ENCODE peak calls at places on chromosomes 4 and X, in eight cellular contexts. One of them, this sample, is unnamed.

GRCh38 chrX:125826080-125826479 is 340.0 kb downstream of the DCAF12L2 start:
- DNase-seq in GM20000: no peak
- DNase-seq in AG09319: no peak
- DNase-seq in fibroblast of mammary gland: no peak
- DNase-seq in tibial nerve: no peak
- DNase-seq in progenitor cell of endocrine pancreas: no peak
- DNase-seq in GM10248: no peak
- DNase-seq in Calu3: no peak
- DNase-seq in this sample: no peak

GRCh38 chrX:2892816-2893215 is 36.3 kb downstream of the ARSD start:
- DNase-seq in GM20000: no peak
- DNase-seq in AG09319: no peak
- DNase-seq in fibroblast of mammary gland: no peak
- DNase-seq in tibial nerve: no peak
- DNase-seq in progenitor cell of endocrine pancreas: no peak
- DNase-seq in GM10248: no peak
- DNase-seq in Calu3: no peak
- DNase-seq in this sample: no peak

GRCh38 chr4:120658772-120659171 is 263.8 kb downstream of the PRDM5 start:
- DNase-seq in GM20000: no peak
- DNase-seq in AG09319: no peak
- DNase-seq in fibroblast of mammary gland: no peak
- DNase-seq in tibial nerve: no peak
- DNase-seq in progenitor cell of endocrine pancreas: no peak
- DNase-seq in GM10248: no peak
- DNase-seq in Calu3: no peak
- DNase-seq in this sample: no peak

GRCh38 chr4:37865450-37865849 is 25.4 kb upstream of the TBC1D1 start:
- DNase-seq in GM20000: no peak
- DNase-seq in AG09319: no peak
- DNase-seq in fibroblast of mammary gland: no peak
- DNase-seq in tibial nerve: no peak
- DNase-seq in progenitor cell of endocrine pancreas: no peak
- DNase-seq in GM10248: no peak
- DNase-seq in Calu3: no peak
- DNase-seq in this sample: no peak

GRCh38 chrX:141467442-141467841 is 117.1 kb downstream of the SPANXA1 start:
- DNase-seq in GM20000: no peak
- DNase-seq in AG09319: no peak
- DNase-seq in fibroblast of mammary gland: peak
- DNase-seq in tibial nerve: no peak
- DNase-seq in progenitor cell of endocrine pancreas: no peak
- DNase-seq in GM10248: no peak
- DNase-seq in Calu3: no peak
- DNase-seq in this sample: no peak

GRCh38 chrX:133414399-133415275 is 652 bp downstream of the GPC4 start:
- DNase-seq in GM20000: peak
- DNase-seq in AG09319: no peak
- DNase-seq in fibroblast of mammary gland: peak
- DNase-seq in tibial nerve: no peak
- DNase-seq in progenitor cell of endocrine pancreas: peak
- DNase-seq in GM10248: no peak
- DNase-seq in Calu3: peak
- DNase-seq in this sample: no peak

GRCh38 chr4:72312032-72312650 is 256.9 kb downstream of the ADAMTS3 start:
- DNase-seq in GM20000: no peak
- DNase-seq in AG09319: peak
- DNase-seq in fibroblast of mammary gland: peak
- DNase-seq in tibial nerve: peak
- DNase-seq in progenitor cell of endocrine pancreas: no peak
- DNase-seq in GM10248: no peak
- DNase-seq in Calu3: peak
- DNase-seq in this sample: peak

GRCh38 chrX:129748265-129748664 is 9.5 kb downstream of the XPNPEP2 start:
- DNase-seq in GM20000: no peak
- DNase-seq in AG09319: peak
- DNase-seq in fibroblast of mammary gland: peak
- DNase-seq in tibial nerve: peak
- DNase-seq in progenitor cell of endocrine pancreas: no peak
- DNase-seq in GM10248: no peak
- DNase-seq in Calu3: no peak
- DNase-seq in this sample: no peak

GRCh38 chr4:158172558-158173258 is at the start of gene GASK1B:
- DNase-seq in GM20000: peak
- DNase-seq in AG09319: peak
- DNase-seq in fibroblast of mammary gland: peak
- DNase-seq in tibial nerve: peak
- DNase-seq in progenitor cell of endocrine pancreas: no peak
- DNase-seq in GM10248: peak
- DNase-seq in Calu3: peak
- DNase-seq in this sample: peak

GRCh38 chr4:165560941-165561340 is 182.1 kb downstream of the CPE start:
- DNase-seq in GM20000: no peak
- DNase-seq in AG09319: no peak
- DNase-seq in fibroblast of mammary gland: peak
- DNase-seq in tibial nerve: no peak
- DNase-seq in progenitor cell of endocrine pancreas: no peak
- DNase-seq in GM10248: no peak
- DNase-seq in Calu3: no peak
- DNase-seq in this sample: no peak

GRCh38 chr4:98627883-98628282 is 30.5 kb downstream of the TSPAN5 start:
- DNase-seq in GM20000: no peak
- DNase-seq in AG09319: no peak
- DNase-seq in fibroblast of mammary gland: peak
- DNase-seq in tibial nerve: no peak
- DNase-seq in progenitor cell of endocrine pancreas: no peak
- DNase-seq in GM10248: no peak
- DNase-seq in Calu3: no peak
- DNase-seq in this sample: no peak

GRCh38 chr4:7210818-7211217 is 18.5 kb downstream of the SORCS2 start:
- DNase-seq in GM20000: no peak
- DNase-seq in AG09319: peak
- DNase-seq in fibroblast of mammary gland: peak
- DNase-seq in tibial nerve: no peak
- DNase-seq in progenitor cell of endocrine pancreas: no peak
- DNase-seq in GM10248: no peak
- DNase-seq in Calu3: no peak
- DNase-seq in this sample: no peak

GRCh38 chr4:48578132-48578964 is 88.3 kb downstream of the ZAR1 start:
- DNase-seq in GM20000: peak
- DNase-seq in AG09319: peak
- DNase-seq in fibroblast of mammary gland: peak
- DNase-seq in tibial nerve: peak
- DNase-seq in progenitor cell of endocrine pancreas: peak
- DNase-seq in GM10248: peak
- DNase-seq in Calu3: peak
- DNase-seq in this sample: peak

GRCh38 chr4:54539500-54540029 is 118.2 kb upstream of the KIT start:
- DNase-seq in GM20000: no peak
- DNase-seq in AG09319: no peak
- DNase-seq in fibroblast of mammary gland: peak
- DNase-seq in tibial nerve: no peak
- DNase-seq in progenitor cell of endocrine pancreas: peak
- DNase-seq in GM10248: peak
- DNase-seq in Calu3: peak
- DNase-seq in this sample: peak

GRCh38 chr4:6781561-6781960 is 966 bp upstream of the KIAA0232 start:
- DNase-seq in GM20000: no peak
- DNase-seq in AG09319: no peak
- DNase-seq in fibroblast of mammary gland: no peak
- DNase-seq in tibial nerve: no peak
- DNase-seq in progenitor cell of endocrine pancreas: no peak
- DNase-seq in GM10248: no peak
- DNase-seq in Calu3: no peak
- DNase-seq in this sample: no peak

GRCh38 chrX:31459361-31459760 is 387.5 kb upstream of the FTHL17 start:
- DNase-seq in GM20000: no peak
- DNase-seq in AG09319: no peak
- DNase-seq in fibroblast of mammary gland: peak
- DNase-seq in tibial nerve: no peak
- DNase-seq in progenitor cell of endocrine pancreas: no peak
- DNase-seq in GM10248: no peak
- DNase-seq in Calu3: no peak
- DNase-seq in this sample: no peak

GRCh38 chr4:173205656-173206055 is 37.0 kb downstream of the GALNT7 start:
- DNase-seq in GM20000: no peak
- DNase-seq in AG09319: no peak
- DNase-seq in fibroblast of mammary gland: no peak
- DNase-seq in tibial nerve: no peak
- DNase-seq in progenitor cell of endocrine pancreas: no peak
- DNase-seq in GM10248: no peak
- DNase-seq in Calu3: no peak
- DNase-seq in this sample: no peak

GRCh38 chr4:5940470-5941203 is 47.8 kb upstream of the CRMP1 start:
- DNase-seq in GM20000: no peak
- DNase-seq in AG09319: no peak
- DNase-seq in fibroblast of mammary gland: peak
- DNase-seq in tibial nerve: no peak
- DNase-seq in progenitor cell of endocrine pancreas: peak
- DNase-seq in GM10248: no peak
- DNase-seq in Calu3: peak
- DNase-seq in this sample: no peak

GRCh38 chr4:86921608-86922252 is 13.1 kb upstream of the AFF1 start:
- DNase-seq in GM20000: no peak
- DNase-seq in AG09319: no peak
- DNase-seq in fibroblast of mammary gland: peak
- DNase-seq in tibial nerve: no peak
- DNase-seq in progenitor cell of endocrine pancreas: no peak
- DNase-seq in GM10248: no peak
- DNase-seq in Calu3: no peak
- DNase-seq in this sample: no peak

GRCh38 chr4:159434496-159435241 is 331.8 kb downstream of the RAPGEF2 start:
- DNase-seq in GM20000: no peak
- DNase-seq in AG09319: no peak
- DNase-seq in fibroblast of mammary gland: peak
- DNase-seq in tibial nerve: no peak
- DNase-seq in progenitor cell of endocrine pancreas: no peak
- DNase-seq in GM10248: no peak
- DNase-seq in Calu3: no peak
- DNase-seq in this sample: no peak

GRCh38 chr4:99594818-99595217 is 20.2 kb downstream of the MTTP start:
- DNase-seq in GM20000: no peak
- DNase-seq in AG09319: no peak
- DNase-seq in fibroblast of mammary gland: no peak
- DNase-seq in tibial nerve: no peak
- DNase-seq in progenitor cell of endocrine pancreas: no peak
- DNase-seq in GM10248: no peak
- DNase-seq in Calu3: no peak
- DNase-seq in this sample: no peak

GRCh38 chrX:153565996-153566580 is 32.9 kb downstream of the CCNQ start:
- DNase-seq in GM20000: no peak
- DNase-seq in AG09319: no peak
- DNase-seq in fibroblast of mammary gland: no peak
- DNase-seq in tibial nerve: no peak
- DNase-seq in progenitor cell of endocrine pancreas: no peak
- DNase-seq in GM10248: no peak
- DNase-seq in Calu3: no peak
- DNase-seq in this sample: no peak

GRCh38 chrX:153572601-153573000 is 26.3 kb downstream of the CCNQ start:
- DNase-seq in GM20000: no peak
- DNase-seq in AG09319: no peak
- DNase-seq in fibroblast of mammary gland: no peak
- DNase-seq in tibial nerve: no peak
- DNase-seq in progenitor cell of endocrine pancreas: no peak
- DNase-seq in GM10248: no peak
- DNase-seq in Calu3: no peak
- DNase-seq in this sample: no peak

GRCh38 chrX:153569475-153569874 is 29.5 kb downstream of the CCNQ start:
- DNase-seq in GM20000: no peak
- DNase-seq in AG09319: no peak
- DNase-seq in fibroblast of mammary gland: no peak
- DNase-seq in tibial nerve: no peak
- DNase-seq in progenitor cell of endocrine pancreas: no peak
- DNase-seq in GM10248: no peak
- DNase-seq in Calu3: no peak
- DNase-seq in this sample: no peak

GRCh38 chrX:153571159-153571908 is 27.6 kb downstream of the CCNQ start:
- DNase-seq in GM20000: no peak
- DNase-seq in AG09319: no peak
- DNase-seq in fibroblast of mammary gland: no peak
- DNase-seq in tibial nerve: no peak
- DNase-seq in progenitor cell of endocrine pancreas: no peak
- DNase-seq in GM10248: no peak
- DNase-seq in Calu3: no peak
- DNase-seq in this sample: no peak

DNA sequence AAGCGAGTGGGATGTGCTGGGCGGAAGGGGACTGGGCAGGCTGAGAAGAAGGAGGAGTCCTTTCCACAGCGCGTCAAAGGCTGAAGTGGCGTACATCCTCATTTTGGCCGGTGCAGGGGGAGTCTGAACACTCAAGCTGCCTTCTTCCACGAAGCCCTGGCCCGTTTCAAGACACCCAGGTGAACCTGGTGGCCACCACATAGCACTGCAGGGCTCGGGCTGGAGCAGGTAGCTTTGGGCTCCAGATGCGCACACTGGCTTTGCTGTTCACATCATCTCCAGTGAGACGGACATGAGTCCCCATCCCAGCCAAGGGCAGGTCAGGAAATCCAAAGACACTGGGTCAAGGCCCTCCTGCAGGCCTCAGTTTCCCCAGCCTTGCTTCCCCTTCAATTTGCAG is 30.3 kb downstream of the CCNQ start:
- DNase-seq in GM20000: no peak
- DNase-seq in AG09319: no peak
- DNase-seq in fibroblast of mammary gland: no peak
- DNase-seq in tibial nerve: no peak
- DNase-seq in progenitor cell of endocrine pancreas: no peak
- DNase-seq in GM10248: no peak
- DNase-seq in Calu3: no peak
- DNase-seq in this sample: no peak
- TF ChIP-seq CTCF in GM20000: no peak
- TF ChIP-seq CTCF in AG09319: no peak
- TF ChIP-seq CTCF in fibroblast of mammary gland: no peak
- TF ChIP-seq CTCF in tibial nerve: no peak
- TF ChIP-seq CTCF in progenitor cell of endocrine pancreas: peak
- TF ChIP-seq CTCF in GM10248: no peak
- TF ChIP-seq CTCF in Calu3: no peak
- TF ChIP-seq CTCF in this sample: no peak

GRCh38 chr4:27357283-27357682 is 496.6 kb downstream of the STIM2 start:
- DNase-seq in GM20000: no peak
- DNase-seq in AG09319: no peak
- DNase-seq in fibroblast of mammary gland: peak
- DNase-seq in tibial nerve: no peak
- DNase-seq in progenitor cell of endocrine pancreas: no peak
- DNase-seq in GM10248: no peak
- DNase-seq in Calu3: no peak
- DNase-seq in this sample: no peak
- TF ChIP-seq CTCF in GM20000: no peak
- TF ChIP-seq CTCF in AG09319: peak
- TF ChIP-seq CTCF in fibroblast of mammary gland: peak
- TF ChIP-seq CTCF in tibial nerve: no peak
- TF ChIP-seq CTCF in progenitor cell of endocrine pancreas: peak
- TF ChIP-seq CTCF in GM10248: no peak
- TF ChIP-seq CTCF in Calu3: no peak
- TF ChIP-seq CTCF in this sample: no peak

GRCh38 chr4:187883836-187884235 is 111.7 kb upstream of the ZFP42 start:
- DNase-seq in GM20000: no peak
- DNase-seq in AG09319: no peak
- DNase-seq in fibroblast of mammary gland: no peak
- DNase-seq in tibial nerve: no peak
- DNase-seq in progenitor cell of endocrine pancreas: no peak
- DNase-seq in GM10248: no peak
- DNase-seq in Calu3: no peak
- DNase-seq in this sample: no peak
- TF ChIP-seq CTCF in GM20000: no peak
- TF ChIP-seq CTCF in AG09319: no peak
- TF ChIP-seq CTCF in fibroblast of mammary gland: no peak
- TF ChIP-seq CTCF in tibial nerve: no peak
- TF ChIP-seq CTCF in progenitor cell of endocrine pancreas: no peak
- TF ChIP-seq CTCF in GM10248: no peak
- TF ChIP-seq CTCF in Calu3: no peak
- TF ChIP-seq CTCF in this sample: no peak

GRCh38 chrX:18410038-18410437 is 15.4 kb upstream of the CDKL5 start:
- DNase-seq in GM20000: no peak
- DNase-seq in AG09319: no peak
- DNase-seq in fibroblast of mammary gland: peak
- DNase-seq in tibial nerve: no peak
- DNase-seq in progenitor cell of endocrine pancreas: no peak
- DNase-seq in GM10248: no peak
- DNase-seq in Calu3: no peak
- DNase-seq in this sample: no peak
- TF ChIP-seq CTCF in GM20000: no peak
- TF ChIP-seq CTCF in AG09319: peak
- TF ChIP-seq CTCF in fibroblast of mammary gland: peak
- TF ChIP-seq CTCF in tibial nerve: no peak
- TF ChIP-seq CTCF in progenitor cell of endocrine pancreas: peak
- TF ChIP-seq CTCF in GM10248: peak
- TF ChIP-seq CTCF in Calu3: no peak
- TF ChIP-seq CTCF in this sample: peak

This sample was measured in upper lobe of left lung.